ENCODE peak calls at places on chromosomes 6 and 20, in seven cellular contexts. A is DMS53, M is DMS153, X is EL, W is brain pericyte, L is neural crest cell, I is A549. F is an unnamed sample.

GRCh38 chr6:12523726-12524125 is 192.8 kb upstream of the PHACTR1 start:
- DNase-seq in A (no peak), M (no peak), X (no peak), W (no peak), L (no peak), I (no peak), F (no peak)

GRCh38 chr20:14986656-14987055 is 649.2 kb upstream of the FLRT3 start:
- DNase-seq in A (peak; percentile 23), M (no peak), X (no peak), W (no peak), L (no peak), I (no peak), F (no peak)

GRCh38 chr6:125584468-125584939 is 164.9 kb upstream of the HEY2 start:
- DNase-seq in A (peak; percentile 85), M (peak; percentile 61), X (no peak), W (peak; percentile 96), L (peak; percentile 29), I (peak; percentile 29), F (no peak)

GRCh38 chr20:50136822-50137599 is 16.5 kb downstream of the PEDS1 start:
- DNase-seq in A (no peak), M (no peak), X (peak; percentile 68), W (no peak), L (no peak), I (no peak), F (no peak)

GRCh38 chr6:137496909-137497721 is 2.9 kb upstream of the OLIG3 start:
- DNase-seq in A (peak; percentile 19), M (no peak), X (no peak), W (no peak), L (peak; percentile 13), I (no peak), F (no peak)

GRCh38 chr6:13447949-13448724 is 39.3 kb downstream of the GFOD1 start:
- DNase-seq in A (no peak), M (no peak), X (no peak), W (no peak), L (no peak), I (no peak), F (no peak)

GRCh38 chr20:10414982-10415650 is 18.9 kb downstream of the MKKS start:
- DNase-seq in A (peak; percentile 7), M (no peak), X (peak; percentile 65), W (no peak), L (no peak), I (peak; percentile 59), F (no peak)

GRCh38 chr6:117483645-117484016 is 1.2 kb downstream of the DCBLD1 start:
- DNase-seq in A (peak; percentile 60), M (no peak), X (peak; percentile 50), W (no peak), L (no peak), I (no peak), F (no peak)

GRCh38 chr6:53530346-53530745 is 14.6 kb downstream of the GCLC start:
- DNase-seq in A (no peak), M (no peak), X (peak; percentile 36), W (no peak), L (no peak), I (no peak), F (no peak)

GRCh38 chr6:135935951-135936601 is 84.6 kb downstream of the PDE7B start:
- DNase-seq in A (peak; percentile 50), M (peak; percentile 39), X (peak; percentile 85), W (peak; percentile 38), L (no peak), I (peak; percentile 78), F (peak; percentile 58)

GRCh38 chr6:15885624-15886023 is 222.8 kb upstream of the DTNBP1 start:
- DNase-seq in A (no peak), M (no peak), X (no peak), W (no peak), L (no peak), I (no peak), F (no peak)

GRCh38 chr6:134727068-134727467 is 222.8 kb downstream of the ALDH8A1 start:
- DNase-seq in A (no peak), M (no peak), X (no peak), W (no peak), L (no peak), I (peak; percentile 13), F (no peak)

GRCh38 chr20:35476288-35476687 is 20.9 kb downstream of the CEP250 start:
- DNase-seq in A (no peak), M (no peak), X (no peak), W (no peak), L (no peak), I (no peak), F (no peak)

GRCh38 chr20:7207186-7207585 is 439.7 kb downstream of the BMP2 start:
- DNase-seq in A (no peak), M (no peak), X (no peak), W (no peak), L (no peak), I (no peak), F (no peak)

GRCh38 chr6:5175635-5176034 is 85.1 kb downstream of the LYRM4 start:
- DNase-seq in A (no peak), M (no peak), X (no peak), W (no peak), L (no peak), I (no peak), F (no peak)

GRCh38 chr6:137852811-137853210 is 14.2 kb upstream of the TNFAIP3 start:
- DNase-seq in A (no peak), M (no peak), X (no peak), W (no peak), L (no peak), I (no peak), F (no peak)

GRCh38 chr20:11267762-11268335 is 594.0 kb upstream of the JAG1 start:
- DNase-seq in A (no peak), M (no peak), X (no peak), W (peak; percentile 43), L (no peak), I (no peak), F (no peak)

GRCh38 chr6:104995989-104996617 is 39.2 kb downstream of the LIN28B start:
- DNase-seq in A (peak; percentile 4), M (no peak), X (peak; percentile 45), W (peak; percentile 5), L (no peak), I (peak; percentile 11), F (no peak)

GRCh38 chr6:15946701-15947390 is 182.0 kb upstream of the MYLIP start:
- DNase-seq in A (no peak), M (no peak), X (no peak), W (no peak), L (no peak), I (no peak), F (no peak)

GRCh38 chr20:3735768-3736167 is 3.3 kb downstream of the HSPA12B start:
- DNase-seq in A (no peak), M (no peak), X (no peak), W (no peak), L (no peak), I (no peak), F (no peak)

GRCh38 chr6:27864906-27865883 is 47.0 kb downstream of the OR2B2 start:
- DNase-seq in A (peak; percentile 97), M (peak; percentile 97), X (peak; percentile 98), W (peak; percentile 87), L (peak; percentile 57), I (peak; percentile 87), F (peak; percentile 98)

GRCh38 chr6:140537834-140538680 is 1163.6 kb upstream of the CITED2 start:
- DNase-seq in A (peak; percentile 5), M (no peak), X (peak; percentile 99), W (peak; percentile 55), L (peak; percentile 15), I (peak; percentile 79), F (peak; percentile 93)

GRCh38 chr20:19945732-19946670 is 71.2 kb upstream of the NAA20 start:
- DNase-seq in A (no peak), M (no peak), X (no peak), W (no peak), L (no peak), I (no peak), F (no peak)

GRCh38 chr6:26319405-26320128 is 45.4 kb upstream of the BTN3A2 start:
- DNase-seq in A (no peak), M (no peak), X (no peak), W (no peak), L (no peak), I (no peak), F (no peak)

GRCh38 chr6:5004373-5005037 is 668 bp upstream of the RPP40 start:
- DNase-seq in A (no peak), M (no peak), X (no peak), W (no peak), L (no peak), I (no peak), F (no peak)

GRCh38 chr20:16970751-16971150 is 222.6 kb downstream of the OTOR start:
- DNase-seq in A (no peak), M (no peak), X (no peak), W (no peak), L (no peak), I (no peak), F (no peak)

GRCh38 chr6:36120979-36121706 is 9.2 kb upstream of the MAPK13 start:
- DNase-seq in A (peak; percentile 11), M (no peak), X (peak; percentile 56), W (no peak), L (no peak), I (peak; percentile 11), F (no peak)

GRCh38 chr6:150615967-150616366 is 16.3 kb downstream of the PLEKHG1 start:
- DNase-seq in A (no peak), M (no peak), X (no peak), W (no peak), L (no peak), I (no peak), F (no peak)

GRCh38 chr6:103872683-103873082 is 987.0 kb downstream of the HACE1 start:
- DNase-seq in A (no peak), M (no peak), X (no peak), W (no peak), L (no peak), I (no peak), F (no peak)

GRCh38 chr20:4110885-4111284 is 95.5 kb upstream of the RNF24 start:
- DNase-seq in A (no peak), M (no peak), X (no peak), W (no peak), L (no peak), I (no peak), F (no peak)

F was measured in HFF-Myc.